ENCODE peak calls at places on chromosomes 4 and X, in five cellular contexts. G, H, S, P and U are unnamed samples.

GRCh38 chrX:110741213-110741796 is 54.3 kb downstream of the CHRDL1 start:
- DNase-seq in G (no peak), H (peak), S (peak), P (no peak), U (no peak)

GRCh38 chr4:141346144-141346543 is 125.4 kb downstream of the ZNF330 start:
- DNase-seq in G (peak), H (peak), S (peak), P (no peak), U (no peak)

GRCh38 chrX:97398030-97398551 is 514.4 kb downstream of the RPA4 start:
- DNase-seq in G (peak), H (peak), S (no peak), P (no peak), U (no peak)

GRCh38 chrX:65932173-65933084 is 107.5 kb downstream of the VSIG4 start:
- DNase-seq in G (no peak), H (no peak), S (no peak), P (no peak), U (no peak)

GRCh38 chrX:110284159-110284558 is 33.7 kb downstream of the AMMECR1 start:
- DNase-seq in G (no peak), H (peak), S (peak), P (no peak), U (no peak)

GRCh38 chrX:118448273-118448783 is 47.3 kb upstream of the DOCK11 start:
- DNase-seq in G (peak), H (no peak), S (peak), P (no peak), U (no peak)

GRCh38 chr4:147723316-147723715 is 8.6 kb upstream of the ARHGAP10 start:
- DNase-seq in G (no peak), H (no peak), S (peak), P (no peak), U (no peak)

GRCh38 chrX:39196192-39197102 is 395.2 kb downstream of the MID1IP1 start:
- DNase-seq in G (peak), H (peak), S (peak), P (no peak), U (no peak)

GRCh38 chr4:181659202-181659601 is 584.0 kb upstream of the TENM3 start:
- DNase-seq in G (no peak), H (no peak), S (peak), P (no peak), U (no peak)

GRCh38 chr4:118842055-118842454 is 6.1 kb upstream of the SEC24D start:
- DNase-seq in G (no peak), H (peak), S (peak), P (no peak), U (no peak)

GRCh38 chrX:37796805-37797204 is 16.9 kb downstream of the CYBB start:
- DNase-seq in G (peak), H (no peak), S (no peak), P (no peak), U (no peak)

GRCh38 chr4:124943145-124943889 is 230.8 kb upstream of the ANKRD50 start:
- DNase-seq in G (no peak), H (peak), S (peak), P (no peak), U (no peak)

GRCh38 chr4:173293663-173294062 is 40.5 kb downstream of the HMGB2 start:
- DNase-seq in G (no peak), H (no peak), S (no peak), P (no peak), U (no peak)

GRCh38 chrX:72128881-72129280 is 2.8 kb downstream of the RTL5 start:
- DNase-seq in G (no peak), H (no peak), S (peak), P (no peak), U (no peak)

GRCh38 chrX:107766470-107767140 is 9.0 kb downstream of the TSC22D3 start:
- DNase-seq in G (no peak), H (peak), S (peak), P (no peak), U (no peak)

GRCh38 chr4:12924253-12924652 is 559.9 kb downstream of the RAB28 start:
- DNase-seq in G (no peak), H (no peak), S (no peak), P (no peak), U (no peak)

GRCh38 chrX:31124536-31124935 is 52.7 kb upstream of the FTHL17 start:
- DNase-seq in G (no peak), H (no peak), S (no peak), P (no peak), U (no peak)

GRCh38 chr4:119755599-119755998 is 127.0 kb upstream of the PDE5A start:
- DNase-seq in G (no peak), H (peak), S (no peak), P (no peak), U (no peak)

GRCh38 chrX:53049127-53049517 is 533 bp downstream of the GPR173 start:
- DNase-seq in G (no peak), H (no peak), S (peak), P (no peak), U (no peak)

GRCh38 chrX:150486011-150486410 is 82.4 kb upstream of the MTM1 start:
- DNase-seq in G (peak), H (peak), S (peak), P (no peak), U (no peak)

GRCh38 chrX:13266641-13267420 is 53.0 kb downstream of the ATXN3L start:
- DNase-seq in G (no peak), H (peak), S (peak), P (peak), U (no peak)

GRCh38 chrX:138877746-138878145 is 166.2 kb upstream of the FGF13 start:
- DNase-seq in G (no peak), H (peak), S (peak), P (no peak), U (no peak)

GRCh38 chr4:154707877-154708276 is 35.9 kb upstream of the LRAT start:
- DNase-seq in G (no peak), H (no peak), S (no peak), P (no peak), U (no peak)

GRCh38 chrX:109886122-109886761 is 116.7 kb upstream of the TMEM164 start:
- DNase-seq in G (peak), H (no peak), S (peak), P (peak), U (no peak)

GRCh38 chr4:89837385-89837995 is 529 bp upstream of the SNCA start:
- DNase-seq in G (no peak), H (peak), S (peak), P (peak), U (no peak)
- H3K9ac ChIP-seq in G (no peak), H (peak), S (no peak), P (peak), U (no peak)

GRCh38 chr4:139734201-139734874 is 68.7 kb downstream of the MGST2 start:
- DNase-seq in G (no peak), H (peak), S (peak), P (no peak), U (no peak)

GRCh38 chr4:139735381-139736256 is 70.0 kb downstream of the MGST2 start:
- DNase-seq in G (no peak), H (peak), S (peak), P (peak), U (no peak)

GRCh38 chr4:139736257-139736626 is 70.6 kb downstream of the MGST2 start:
- DNase-seq in G (no peak), H (no peak), S (peak), P (no peak), U (no peak)

GRCh38 chr4:139736661-139737060 is 71.0 kb downstream of the MGST2 start:
- DNase-seq in G (no peak), H (no peak), S (peak), P (no peak), U (no peak)

DNA sequence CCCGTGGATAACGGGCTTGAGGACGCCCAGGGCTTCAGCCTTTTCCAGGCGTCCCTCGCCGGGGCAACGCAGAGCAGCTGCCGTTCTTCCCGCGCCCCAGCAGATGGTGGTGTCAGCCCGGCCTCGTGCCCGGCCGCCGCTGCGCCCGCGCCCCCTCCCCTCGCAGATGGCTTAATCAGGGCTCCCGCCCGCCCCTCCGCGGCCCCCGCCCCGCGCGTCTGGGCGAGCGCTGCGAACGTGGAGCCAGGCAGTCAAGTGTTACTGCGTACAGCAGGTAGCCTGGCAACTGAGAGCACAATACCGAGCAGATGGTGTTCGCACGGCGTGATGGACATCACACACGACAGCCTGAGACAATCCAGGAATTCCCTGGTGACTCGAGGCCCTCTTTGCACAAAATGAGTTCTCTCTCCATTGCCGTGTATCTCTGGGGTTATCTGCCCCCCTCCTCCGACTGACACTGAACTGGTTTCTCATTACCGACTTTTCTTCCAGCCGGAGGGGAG is 69.3 kb downstream of the MGST2 start:
- DNase-seq in G (peak), H (peak), S (peak), P (peak), U (no peak)
- H3K9ac ChIP-seq in G (peak), H (peak), S (peak), P (peak), U (peak)

DNA sequence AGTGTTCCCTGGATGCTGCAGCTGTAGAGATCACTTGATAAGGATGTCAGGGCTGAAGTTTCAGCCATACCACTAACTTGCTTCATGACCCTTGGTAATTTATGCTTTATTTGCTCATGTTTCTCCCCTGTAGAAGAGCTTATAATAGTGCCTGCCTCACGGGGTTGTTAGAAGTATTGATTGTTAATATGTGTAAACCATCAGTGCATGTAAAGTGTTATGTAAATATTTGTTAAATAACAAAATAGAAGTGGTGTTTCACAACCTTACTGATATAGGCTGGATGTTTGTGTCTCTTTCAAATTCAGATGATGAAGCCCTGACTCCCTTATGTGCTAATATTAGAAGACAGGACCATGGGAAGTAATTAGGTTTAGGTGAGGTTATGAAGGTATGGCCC is 1.5 kb upstream of the CXCL2 start:
- DNase-seq in G (no peak), H (no peak), S (no peak), P (no peak), U (no peak)
- H3K9ac ChIP-seq in G (no peak), H (no peak), S (no peak), P (no peak), U (no peak)

GRCh38 chr4:53013873-53014272 is 151.8 kb downstream of the RASL11B start:
- DNase-seq in G (no peak), H (no peak), S (no peak), P (no peak), U (no peak)

GRCh38 chr4:53015681-53016080 is 153.6 kb downstream of the RASL11B start:
- DNase-seq in G (no peak), H (peak), S (peak), P (peak), U (no peak)

GRCh38 chr4:53014881-53015280 is 152.8 kb downstream of the RASL11B start:
- DNase-seq in G (no peak), H (no peak), S (peak), P (no peak), U (no peak)

GRCh38 chr4:53012738-53013137 is 150.6 kb downstream of the RASL11B start:
- DNase-seq in G (no peak), H (no peak), S (peak), P (no peak), U (peak)

GRCh38 chr4:53014368-53014767 is 152.3 kb downstream of the RASL11B start:
- DNase-seq in G (no peak), H (no peak), S (no peak), P (no peak), U (no peak)
- H3K9ac ChIP-seq in G (no peak), H (no peak), S (peak), P (no peak), U (no peak)